ENCODE peak calls at places on chromosomes 1 and 21, in four cellular contexts. A is tibial nerve, L is brain microvascular endothelial cell, D is psoas muscle. N is an unnamed sample.

GRCh38 chr1:195717651-195718050 is 890.6 kb downstream of the KCNT2 start:
- DNase-seq in L (no peak), A (no peak), D (no peak), N (no peak)

GRCh38 chr1:41482001-41482765 is 2.3 kb downstream of the EDN2 start:
- DNase-seq in L (no peak), D (no peak), A (no peak), N (peak; percentile 76)

GRCh38 chr1:38331496-38332210 is 285.1 kb upstream of the POU3F1 start:
- DNase-seq in L (no peak), A (no peak), D (no peak), N (no peak)

GRCh38 chr1:91699339-91699970 is 186.5 kb downstream of the TGFBR3 start:
- DNase-seq in A (peak; percentile 71), D (peak; percentile 26), L (peak; percentile 37), N (no peak)

GRCh38 chr1:75328691-75329090 is 194.5 kb downstream of the LHX8 start:
- DNase-seq in D (no peak), L (no peak), A (no peak), N (no peak)

GRCh38 chr21:33644383-33645074 is 2.2 kb downstream of the ITSN1 start:
- DNase-seq in A (peak; percentile 34), L (peak; percentile 47), D (peak; percentile 30), N (no peak)

GRCh38 chr21:39781331-39781730 is 36.3 kb downstream of the IGSF5 start:
- DNase-seq in L (no peak), D (no peak), A (no peak), N (no peak)

GRCh38 chr1:96536576-96536975 is 185.0 kb upstream of the PTBP2 start:
- DNase-seq in L (peak; percentile 18), A (no peak), D (no peak), N (no peak)

GRCh38 chr1:21318714-21319159 is 28.5 kb upstream of the ECE1 start:
- DNase-seq in L (peak; percentile 94), D (peak; percentile 91), A (peak; percentile 74), N (no peak)

GRCh38 chr1:220271706-220272046 is 577 bp downstream of the RAB3GAP2 start:
- DNase-seq in D (no peak), A (peak; percentile 10), L (peak; percentile 9), N (no peak)

GRCh38 chr21:38945536-38946245 is 140.0 kb downstream of the ETS2 start:
- DNase-seq in L (peak; percentile 75), D (no peak), A (no peak), N (no peak)

GRCh38 chr1:65503427-65503826 is 83.0 kb downstream of the LEPR start:
- DNase-seq in L (no peak), A (no peak), D (no peak), N (no peak)

GRCh38 chr21:45041351-45041805 is 33.0 kb upstream of the ADARB1 start:
- DNase-seq in A (peak; percentile 91), L (peak; percentile 24), D (peak; percentile 90), N (peak; percentile 87)

GRCh38 chr1:47709302-47710074 is 271.6 kb downstream of the FOXD2 start:
- DNase-seq in A (no peak), D (no peak), L (no peak), N (no peak)

GRCh38 chr1:51293898-51294515 is 36.4 kb downstream of the TTC39A start:
- DNase-seq in D (no peak), A (no peak), L (no peak), N (no peak)

GRCh38 chr1:51289676-51290488 is 40.5 kb downstream of the TTC39A start:
- DNase-seq in D (no peak), L (no peak), A (no peak), N (no peak)

GRCh38 chr1:51288578-51288977 is 41.8 kb downstream of the TTC39A start:
- DNase-seq in L (no peak), D (no peak), A (no peak), N (no peak)

GRCh38 chr1:51287966-51288365 is 42.4 kb downstream of the TTC39A start:
- DNase-seq in L (no peak), D (no peak), A (no peak), N (no peak)

GRCh38 chr1:51290489-51290847 is 39.9 kb downstream of the TTC39A start:
- DNase-seq in D (no peak), A (no peak), L (no peak), N (no peak)
- H3K4me3 ChIP-seq in D (no peak overlapping the region), A (no peak overlapping the region), L (no peak overlapping the region), N (no peak overlapping the region)

GRCh38 chr1:19647643-19648042 is 3.5 kb downstream of the NBL1 start:
- DNase-seq in D (no peak), L (no peak), A (no peak), N (no peak)

GRCh38 chr1:19648239-19648638 is 4.1 kb downstream of the NBL1 start:
- DNase-seq in L (no peak), D (no peak), A (no peak), N (no peak)

GRCh38 chr1:19646771-19647319 is 2.7 kb downstream of the NBL1 start:
- DNase-seq in D (no peak), L (no peak), A (no peak), N (no peak)

GRCh38 chr1:19650416-19651140 is 6.5 kb downstream of the NBL1 start:
- DNase-seq in A (no peak), L (no peak), D (no peak), N (no peak)

GRCh38 chr1:19648689-19649088 is 4.6 kb downstream of the NBL1 start:
- DNase-seq in A (no peak), D (peak; percentile 31), L (no peak), N (no peak)
- H3K27ac ChIP-seq in A (peak overlapping the region; percentile 95), D (peak overlapping the region; percentile 23), L (no peak overlapping the region), N (peak overlapping the region; percentile 33)

GRCh38 chr1:39670689-39671088 is 1.2 kb downstream of the NT5C1A start:
- DNase-seq in D (no peak), L (no peak), A (no peak), N (no peak)

GRCh38 chr1:39668894-39669293 is 3.0 kb downstream of the NT5C1A start:
- DNase-seq in D (no peak), A (no peak), L (no peak), N (no peak)

GRCh38 chr1:39666772-39667171 is 5.1 kb downstream of the NT5C1A start:
- DNase-seq in L (no peak), D (no peak), A (no peak), N (no peak)

GRCh38 chr1:39671433-39671792 is 494 bp downstream of the NT5C1A start:
- DNase-seq in D (peak; percentile 84), L (no peak), A (peak; percentile 8), N (no peak)

DNA sequence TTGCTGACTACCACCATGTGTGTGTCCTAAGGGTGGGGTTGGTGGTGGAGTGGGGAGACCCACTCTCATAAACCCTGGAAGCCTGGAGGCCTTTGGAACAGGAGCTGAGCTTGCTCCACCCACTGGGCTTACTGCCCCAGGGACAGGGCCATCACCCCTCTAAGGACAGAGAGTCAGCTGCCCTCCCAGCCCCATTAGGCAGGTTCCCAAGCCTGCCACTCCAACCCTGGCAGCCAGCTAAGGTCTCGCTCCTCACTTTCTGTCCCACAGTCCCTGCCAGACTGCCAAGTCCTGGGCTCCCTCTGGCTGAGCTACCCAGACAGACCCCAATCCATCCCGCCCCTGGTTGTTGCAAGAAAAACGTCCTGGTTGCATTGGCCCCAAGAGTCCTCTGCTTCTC is 3.8 kb downstream of the NT5C1A start:
- DNase-seq in D (peak; percentile 49), L (no peak), A (no peak), N (no peak)
- H3K4me3 ChIP-seq in D (no peak overlapping the region), L (no peak overlapping the region), A (no peak overlapping the region), N (no peak overlapping the region)

GRCh38 chr21:35850029-35850428 is 210.3 kb downstream of the SETD4 start:
- DNase-seq in L (peak; percentile 29), D (no peak), A (peak; percentile 29), N (no peak)

GRCh38 chr21:35852820-35853219 is 207.5 kb downstream of the SETD4 start:
- DNase-seq in L (no peak), D (no peak), A (no peak), N (no peak)

GRCh38 chr21:35853321-35853922 is 206.9 kb downstream of the SETD4 start:
- DNase-seq in L (no peak), D (no peak), A (no peak), N (no peak)

GRCh38 chr21:35850542-35851103 is 209.7 kb downstream of the SETD4 start:
- DNase-seq in L (no peak), D (no peak), A (no peak), N (no peak)

DNA sequence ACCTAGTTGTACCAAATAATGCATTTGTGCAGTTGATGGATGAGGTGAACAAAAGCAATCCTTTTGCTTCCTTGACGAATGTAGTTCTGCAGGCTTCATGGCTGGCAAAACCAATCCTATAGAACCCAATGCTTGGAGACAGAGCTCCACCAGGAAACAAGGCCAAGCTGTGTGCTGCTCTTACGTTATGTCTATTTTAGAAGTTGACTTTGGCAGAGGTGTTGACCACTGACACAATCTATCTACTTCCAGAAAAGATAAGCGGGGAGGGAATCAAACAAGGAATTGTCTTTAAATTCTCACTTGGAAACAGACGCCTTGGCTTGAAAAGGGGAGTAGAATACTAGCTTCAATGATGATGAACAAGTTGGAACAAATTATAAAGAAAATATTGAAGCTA is 211.2 kb downstream of the SETD4 start:
- DNase-seq in D (no peak), A (no peak), L (peak; percentile 49), N (no peak)
- H3K27ac ChIP-seq in D (no peak overlapping the region), A (no peak overlapping the region), L (no peak overlapping the region), N (no peak overlapping the region)